ENCODE peak calls at places on chromosomes 11 and 22, in seven cellular contexts. J is adrenal gland, A is dorsolateral prefrontal cortex, F is brain microvascular endothelial cell, Q is choroid plexus epithelial cell, M is thoracic aorta, K is heart left ventricle. T is an unnamed sample.

GRCh38 chr11:78810489-78811090 is 235.9 kb upstream of the NARS2 start:
- DNase-seq in Q (no peak), J (no peak), F (no peak), A (no peak), M (no peak), K (no peak), T (no peak)

GRCh38 chr22:44738347-44738715 is 14.0 kb upstream of the ARHGAP8 start:
- DNase-seq in A (no peak), K (no peak), F (no peak), Q (peak), J (no peak), M (no peak), T (no peak)

GRCh38 chr11:394034-394857 is at the start of gene PKP3:
- DNase-seq in K (peak), J (no peak), Q (peak), A (no peak), F (peak), M (no peak), T (peak)

GRCh38 chr11:36186340-36186739 is 102.9 kb downstream of the COMMD9 start:
- DNase-seq in F (peak), K (no peak), Q (peak), A (no peak), J (no peak), M (no peak), T (peak)

GRCh38 chr11:1931791-1932480 is 12.4 kb downstream of the TNNT3 start:
- DNase-seq in Q (no peak), M (no peak), A (no peak), K (peak), F (no peak), J (no peak), T (no peak)

GRCh38 chr11:108223449-108224149 is 732 bp downstream of the ATM start:
- DNase-seq in J (peak), K (no peak), A (no peak), F (peak), Q (peak), M (no peak), T (peak)

GRCh38 chr11:72522186-72522585 is 87.9 kb upstream of the CLPB start:
- DNase-seq in M (no peak), A (no peak), J (no peak), K (peak), F (no peak), Q (no peak), T (no peak)

GRCh38 chr11:66866420-66867010 is 9.7 kb downstream of the LRFN4 start:
- DNase-seq in A (no peak), Q (peak), K (no peak), J (no peak), M (no peak), F (no peak), T (no peak)

GRCh38 chr22:26713823-26714449 is 56.5 kb downstream of the MIAT start:
- DNase-seq in F (peak), Q (peak), K (no peak), M (no peak), J (no peak), A (no peak), T (peak)

GRCh38 chr11:11931461-11932055 is 76.9 kb downstream of the DKK3 start:
- DNase-seq in Q (peak), F (peak), A (no peak), M (no peak), J (peak), K (no peak), T (peak)

GRCh38 chr11:61023086-61024035 is 51.9 kb downstream of the CD6 start:
- DNase-seq in F (no peak), K (no peak), Q (no peak), A (no peak), M (no peak), J (no peak), T (no peak)

GRCh38 chr22:47618180-47618579 is 855.7 kb downstream of the TBC1D22A start:
- DNase-seq in K (no peak), J (no peak), M (no peak), F (no peak), Q (no peak), A (no peak), T (no peak)

GRCh38 chr11:8288824-8289223 is 25.1 kb upstream of the LMO1 start:
- DNase-seq in A (no peak), K (no peak), Q (no peak), J (no peak), F (no peak), M (no peak), T (no peak)

GRCh38 chr11:83609181-83609580 is 323.0 kb upstream of the CCDC90B start:
- DNase-seq in J (no peak), K (no peak), A (no peak), M (no peak), F (no peak), Q (no peak), T (no peak)

GRCh38 chr11:57458410-57459111 is 1.8 kb upstream of the RTN4RL2 start:
- DNase-seq in K (peak), A (peak), M (no peak), Q (no peak), F (peak), J (no peak), T (no peak)

GRCh38 chr22:21755855-21756284 is 20.3 kb upstream of the YPEL1 start:
- DNase-seq in K (no peak), J (peak), A (no peak), F (peak), M (no peak), Q (peak), T (peak)

GRCh38 chr11:122910775-122911174 is 28.2 kb downstream of the JHY start:
- DNase-seq in M (no peak), J (no peak), A (no peak), Q (peak), K (no peak), F (peak), T (peak)

GRCh38 chr11:12785901-12786300 is 111.7 kb downstream of the TEAD1 start:
- DNase-seq in M (no peak), Q (no peak), J (no peak), F (no peak), K (no peak), A (no peak), T (no peak)

GRCh38 chr22:29315286-29316195 is at the start of gene RASL10A:
- DNase-seq in K (peak), J (no peak), A (no peak), Q (no peak), M (no peak), F (no peak), T (no peak)

GRCh38 chr11:128624269-128625170 is 37.2 kb upstream of the ETS1 start:
- DNase-seq in K (no peak), M (no peak), J (no peak), F (no peak), A (no peak), Q (no peak), T (no peak)

GRCh38 chr11:128318856-128319474 is 268.4 kb downstream of the ETS1 start:
- DNase-seq in Q (peak), F (peak), M (no peak), K (no peak), J (no peak), A (no peak), T (peak)

GRCh38 chr11:22828373-22828772 is 1.2 kb downstream of the SVIP start:
- DNase-seq in A (no peak), J (no peak), Q (no peak), F (no peak), M (no peak), K (no peak), T (no peak)
- H3K4me3 ChIP-seq in A (peak), J (no peak), Q (no peak), F (peak), M (peak), K (peak), T (no peak)

GRCh38 chr22:36331306-36331911 is 56.4 kb downstream of the MYH9 start:
- DNase-seq in A (peak), M (peak), Q (peak), J (peak), K (peak), F (peak), T (peak)
- TF ChIP-seq CTCF in A (no peak), M (peak), Q (peak), J (no peak), K (no peak), F (no peak), T (no peak)

DNA sequence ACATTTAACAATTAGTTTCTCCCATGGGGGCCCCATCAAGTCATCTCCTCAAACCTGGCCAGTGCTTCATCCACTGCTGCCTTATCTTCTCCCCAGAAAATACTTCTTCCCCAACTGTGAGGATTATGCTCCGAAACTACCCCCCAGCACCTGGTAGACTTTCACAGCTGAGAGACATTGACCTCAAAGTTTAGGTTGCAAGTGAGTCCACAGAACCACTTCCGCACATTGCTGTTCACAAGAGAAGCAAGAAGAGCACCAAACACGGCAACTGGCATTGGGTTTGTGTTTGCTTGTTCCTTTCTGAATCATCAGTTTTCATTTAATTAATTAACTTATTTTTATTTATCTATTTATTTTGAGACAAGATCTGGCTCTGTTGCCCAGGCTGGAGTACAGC is 6.1 kb downstream of the MCHR1 start:
- DNase-seq in K (no peak), F (no peak), J (no peak), A (no peak), M (no peak), Q (no peak), T (no peak)
- H3K4me3 ChIP-seq in K (no peak), F (no peak), J (no peak), A (no peak), M (no peak), Q (no peak), T (no peak)

DNA sequence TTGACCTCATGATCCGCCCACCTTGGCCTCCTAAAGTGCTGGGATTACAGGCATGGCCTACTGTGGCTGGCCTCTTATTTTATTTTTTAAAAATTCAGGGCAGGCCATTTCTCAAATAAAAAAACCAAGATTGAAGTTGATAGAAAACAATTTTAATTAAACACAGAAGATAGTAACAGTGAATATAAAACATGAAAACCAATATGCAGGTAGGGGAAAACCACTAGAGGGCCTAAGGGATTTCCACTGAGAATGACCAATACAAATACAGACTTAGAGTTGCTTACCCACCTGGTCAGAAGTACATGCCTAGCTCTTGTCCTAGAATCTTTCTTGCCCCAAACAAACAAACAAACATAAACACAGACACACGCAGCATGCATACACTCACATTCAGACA is 1.7 kb upstream of the RTCB start:
- DNase-seq in A (no peak), Q (peak), J (no peak), K (no peak), F (peak), M (no peak), T (peak)
- TF ChIP-seq CTCF in A (peak), Q (peak), J (peak), K (no peak), F (peak), M (no peak), T (peak)

GRCh38 chr22:39173050-39173706 is 20.7 kb upstream of the CBX7 start:
- DNase-seq in J (no peak), F (no peak), M (no peak), Q (no peak), K (no peak), A (no peak), T (no peak)
- H3K4me3 ChIP-seq in J (no peak), F (no peak), M (no peak), Q (no peak), K (no peak), A (no peak), T (no peak)

DNA sequence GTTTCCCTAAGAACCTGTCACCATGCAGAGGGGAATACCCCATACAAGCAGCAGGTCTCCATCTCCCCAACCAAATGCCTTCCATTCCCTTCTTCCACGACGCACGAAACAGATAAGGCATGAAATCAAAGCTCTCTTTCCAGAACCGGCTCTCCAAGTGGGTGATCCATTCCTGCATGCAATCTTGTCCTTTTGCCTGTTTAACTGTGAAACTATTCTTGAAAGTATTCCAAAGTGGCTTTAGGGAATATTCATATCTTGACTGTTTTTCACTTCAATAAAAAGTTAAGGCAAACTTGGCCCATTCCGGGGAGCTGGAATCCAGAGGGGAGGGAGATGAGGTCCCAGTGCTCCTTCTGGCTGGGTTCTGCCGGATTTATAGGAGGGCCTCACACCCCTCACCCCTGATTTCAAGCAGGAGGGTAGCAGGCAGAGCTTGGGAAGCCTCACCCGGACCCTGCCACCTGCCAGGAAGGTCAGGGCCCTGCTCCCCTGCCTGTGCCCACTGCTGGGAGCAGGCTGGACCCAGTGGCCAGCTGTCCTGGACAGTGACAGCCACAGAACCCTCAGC is 60.9 kb downstream of the SCGB1A1 start:
- DNase-seq in K (no peak), Q (no peak), M (no peak), F (no peak), J (no peak), A (no peak), T (no peak)
- TF ChIP-seq CTCF in K (no peak), Q (no peak), M (no peak), F (no peak), J (no peak), A (no peak), T (no peak)

GRCh38 chr11:119759747-119760412 is 30.9 kb upstream of the NECTIN1 start:
- DNase-seq in Q (no peak), M (no peak), F (no peak), K (no peak), J (no peak), A (no peak), T (no peak)
- H3K4me3 ChIP-seq in Q (no peak), M (no peak), F (no peak), K (no peak), J (no peak), A (no peak), T (no peak)